ENCODE peak calls at places on chromosomes 7 and 10, in six cellular contexts. J is omental fat pad, C is NCI-H1092 treated with DMSO at 0.1 percent for 48 hours, D is Ammon's horn, G is NCI-H2029, I is AG04449. H is an unnamed sample.

GRCh38 chr7:55080000-55080629 is 61.3 kb downstream of the EGFR start:
- DNase-seq in G (no peak), J (no peak), I (no peak), C (no peak), D (no peak), H (no peak)

GRCh38 chr10:22554481-22555182 is 159.7 kb downstream of the PIP4K2A start:
- DNase-seq in G (peak), C (peak), D (peak), I (peak), J (no peak), H (peak)

GRCh38 chr10:113108180-113108835 is 158.3 kb downstream of the TCF7L2 start:
- DNase-seq in I (no peak), G (no peak), C (no peak), J (no peak), D (no peak), H (no peak)

GRCh38 chr7:137898839-137899681 is 52.3 kb upstream of the DGKI start:
- DNase-seq in I (no peak), C (peak), D (peak), G (peak), J (peak), H (peak)

GRCh38 chr10:122154733-122155366 is 116.2 kb upstream of the BTBD16 start:
- DNase-seq in G (peak), I (no peak), C (peak), D (peak), J (no peak), H (no peak)

GRCh38 chr7:114574384-114574783 is 159.8 kb downstream of the FOXP2 start:
- DNase-seq in J (no peak), G (no peak), I (no peak), C (no peak), D (no peak), H (no peak)

GRCh38 chr10:49749144-49749543 is 13.0 kb downstream of the OGDHL start:
- DNase-seq in D (no peak), I (no peak), G (no peak), C (no peak), J (no peak), H (no peak)

GRCh38 chr7:14841086-14841485 is 61.5 kb downstream of the DGKB start:
- DNase-seq in J (no peak), C (no peak), I (no peak), D (no peak), G (no peak), H (no peak)

GRCh38 chr10:11345224-11346054 is 266.0 kb downstream of the USP6NL start:
- DNase-seq in I (no peak), D (peak), C (no peak), J (no peak), G (no peak), H (no peak)

GRCh38 chr10:33481184-33481583 is 146.7 kb upstream of the NRP1 start:
- DNase-seq in C (no peak), J (no peak), G (no peak), I (no peak), D (no peak), H (no peak)

GRCh38 chr7:131859162-131859821 is 302.9 kb upstream of the PODXL start:
- DNase-seq in D (peak), J (peak), G (peak), I (peak), C (peak), H (peak)

GRCh38 chr7:155453296-155454182 is 4.4 kb upstream of the EN2 start:
- DNase-seq in D (no peak), C (no peak), G (no peak), I (no peak), J (no peak), H (no peak)

GRCh38 chr7:70596575-70596891 is 535.4 kb upstream of the GALNT17 start:
- DNase-seq in I (no peak), J (no peak), D (no peak), G (no peak), C (peak), H (no peak)

GRCh38 chr7:22781230-22781711 is 41.4 kb downstream of the TOMM7 start:
- DNase-seq in D (no peak), C (no peak), G (no peak), I (peak), J (no peak), H (no peak)

GRCh38 chr10:132036153-132036886 is 29.4 kb upstream of the JAKMIP3 start:
- DNase-seq in G (no peak), C (no peak), I (no peak), D (peak), J (no peak), H (no peak)

H was measured in SHP77.